ENCODE peak calls at places on chromosomes 7 and 10, in nine cellular contexts. Q, Y, E, D, F, V, C, O and J are unnamed samples.

GRCh38 chr10:131670341-131670740 is 230.5 kb upstream of the PPP2R2D start:
- DNase-seq in Y (no peak), C (no peak), V (no peak), Q (no peak), O (no peak), E (no peak), D (peak; percentile 18), F (no peak), J (no peak)

GRCh38 chr7:25407053-25407452 is 178.8 kb upstream of the NPVF start:
- DNase-seq in O (no peak), D (no peak), F (no peak), V (no peak), Y (no peak), C (no peak), E (no peak), Q (no peak), J (no peak)

GRCh38 chr7:151876899-151877777 is at the start of gene PRKAG2:
- DNase-seq in D (peak; percentile 93), C (peak; percentile 84), Q (peak; percentile 64), V (peak; percentile 75), F (no peak), Y (no peak), O (peak; percentile 80), E (peak; percentile 83), J (peak; percentile 54)

GRCh38 chr10:1116696-1117254 is 60.6 kb downstream of the WDR37 start:
- DNase-seq in Y (no peak), V (no peak), E (no peak), Q (no peak), O (no peak), C (no peak), D (no peak), F (no peak), J (no peak)

GRCh38 chr7:127794135-127794534 is 142.1 kb downstream of the SND1 start:
- DNase-seq in F (no peak), Y (no peak), C (no peak), O (no peak), Q (no peak), V (no peak), D (no peak), E (no peak), J (no peak)

GRCh38 chr7:148232784-148233183 is 357.8 kb upstream of the C7orf33 start:
- DNase-seq in C (no peak), O (no peak), F (no peak), V (no peak), Y (no peak), Q (peak; percentile 44), D (no peak), E (no peak), J (no peak)

GRCh38 chr10:5840314-5841307 is 27.4 kb upstream of the GDI2 start:
- DNase-seq in C (peak; percentile 85), E (no peak), O (peak; percentile 41), F (no peak), V (peak; percentile 28), D (no peak), Y (no peak), Q (peak; percentile 47), J (no peak)

GRCh38 chr10:107800061-107800460 is 635.6 kb upstream of the SORCS1 start:
- DNase-seq in F (no peak), O (no peak), D (no peak), C (no peak), Q (no peak), E (no peak), V (no peak), Y (no peak), J (no peak)

GRCh38 chr10:132918617-132919373 is 23.6 kb downstream of the CFAP46 start:
- DNase-seq in Q (no peak), F (no peak), Y (no peak), E (no peak), D (peak; percentile 76), V (no peak), O (peak; percentile 12), C (no peak), J (no peak)

GRCh38 chr10:99938563-99938962 is 71.2 kb downstream of the DNMBP start:
- DNase-seq in Q (no peak), E (no peak), Y (peak; percentile 72), V (no peak), O (no peak), C (no peak), F (no peak), D (no peak), J (no peak)

GRCh38 chr7:148819697-148820332 is 64.3 kb downstream of the EZH2 start:
- DNase-seq in F (no peak), Q (no peak), D (no peak), Y (peak; percentile 72), C (no peak), E (peak; percentile 33), O (no peak), V (no peak), J (no peak)

GRCh38 chr7:115087437-115087836 is 165.5 kb downstream of the MDFIC start:
- DNase-seq in F (peak; percentile 29), C (no peak), Y (peak; percentile 92), D (no peak), E (peak; percentile 54), Q (peak; percentile 32), O (no peak), V (no peak), J (no peak)

GRCh38 chr10:131825150-131825907 is 75.5 kb upstream of the PPP2R2D start:
- DNase-seq in E (peak; percentile 18), O (no peak), Y (no peak), D (peak; percentile 17), C (peak; percentile 23), Q (no peak), F (no peak), V (no peak), J (no peak)

GRCh38 chr10:79074732-79075131 is 6.0 kb downstream of the ZMIZ1 start:
- DNase-seq in C (peak; percentile 82), E (peak; percentile 56), O (no peak), V (peak; percentile 77), Q (no peak), Y (no peak), D (peak; percentile 83), F (no peak), J (no peak)

GRCh38 chr10:86757110-86757790 is 831 bp downstream of the BMPR1A start:
- DNase-seq in F (peak; percentile 29), V (peak; percentile 46), Y (peak; percentile 65), Q (peak; percentile 48), C (peak; percentile 53), D (no peak), E (peak; percentile 84), O (peak; percentile 25), J (no peak)

GRCh38 chr7:21365866-21366624 is 61.8 kb upstream of the SP4 start:
- DNase-seq in O (no peak), V (no peak), D (no peak), F (peak; percentile 1), C (no peak), Q (no peak), Y (peak; percentile 30), E (no peak), J (no peak)

GRCh38 chr10:90560331-90560730 is 297.5 kb downstream of the HTR7 start:
- DNase-seq in D (no peak), C (no peak), Q (no peak), O (no peak), Y (no peak), E (no peak), V (no peak), F (no peak), J (no peak)

GRCh38 chr7:4774804-4775280 is 581 bp upstream of the AP5Z1 start:
- DNase-seq in V (no peak), C (peak; percentile 67), Q (no peak), O (no peak), E (peak; percentile 63), Y (peak; percentile 75), D (peak; percentile 84), F (peak; percentile 18), J (no peak)

GRCh38 chr10:43313901-43314300 is 47.0 kb upstream of the RASGEF1A start:
- DNase-seq in D (no peak), O (no peak), Q (no peak), C (no peak), Y (no peak), F (no peak), V (no peak), E (no peak), J (no peak)

GRCh38 chr10:24723386-24723787 is 300 bp downstream of the ARHGAP21 start:
- DNase-seq in O (no peak), C (peak; percentile 65), Y (peak; percentile 36), V (peak; percentile 39), F (no peak), E (peak; percentile 48), D (no peak), Q (no peak), J (no peak)

GRCh38 chr10:47165711-47166404 is 134.1 kb upstream of the GDF10 start:
- DNase-seq in C (peak; percentile 70), D (peak; percentile 85), Y (peak; percentile 80), Q (peak; percentile 58), F (no peak), O (peak; percentile 60), E (peak; percentile 39), V (peak; percentile 29), J (no peak)

GRCh38 chr7:92137531-92137930 is 3.3 kb upstream of the CYP51A1 start:
- DNase-seq in D (no peak), E (peak; percentile 10), Q (no peak), V (no peak), F (no peak), O (no peak), C (no peak), Y (no peak), J (no peak)

GRCh38 chr10:122130474-122131110 is 140.5 kb upstream of the BTBD16 start:
- DNase-seq in D (no peak), Q (no peak), C (no peak), F (no peak), Y (peak; percentile 41), O (no peak), E (no peak), V (no peak), J (no peak)
- H3K27ac ChIP-seq in D (no peak overlapping the region), Q (peak overlapping the region; percentile 85), C (no peak overlapping the region), F (no peak overlapping the region), Y (no peak overlapping the region), O (peak overlapping the region; percentile 91), E (no peak overlapping the region), V (peak overlapping the region; percentile 87), J (no peak overlapping the region)

DNA sequence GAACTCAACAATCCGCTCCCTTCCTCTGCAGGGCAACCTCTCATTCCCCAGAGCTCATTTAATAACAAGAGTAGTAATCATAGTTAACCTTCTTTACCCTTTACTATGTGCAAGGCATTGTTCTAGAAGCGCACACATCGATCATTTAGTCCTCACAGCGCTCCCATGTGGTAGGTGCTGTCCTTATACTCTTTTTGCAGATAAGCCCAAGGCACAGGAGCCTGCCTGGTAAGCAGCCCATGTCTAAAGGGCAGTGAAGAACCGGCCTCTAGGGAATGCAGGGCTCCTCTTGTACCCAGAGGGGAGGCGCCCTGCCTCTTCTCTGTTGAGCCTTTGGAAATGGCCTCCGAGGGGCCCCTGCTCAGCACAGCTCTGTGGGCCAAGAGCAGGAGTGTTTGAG is 14.3 kb downstream of the CHST3 start:
- DNase-seq in E (no peak), D (no peak), F (no peak), Q (no peak), Y (no peak), C (no peak), V (no peak), O (no peak), J (no peak)
- TF ChIP-seq CTCF in E (peak; percentile 49), D (no peak), F (no peak), Q (no peak), Y (no peak), C (no peak), V (no peak), O (peak; percentile 26), J (no peak)

GRCh38 chr7:36208997-36209813 is 56.2 kb downstream of the EEPD1 start:
- DNase-seq in Q (no peak), D (no peak), O (no peak), F (no peak), C (no peak), V (no peak), E (no peak), Y (peak; percentile 62), J (no peak)
- H3K4me1 ChIP-seq in Q (peaks cover 59% of the 10 kb centered on the region), D (peaks cover 16% of the 10 kb centered on the region), O (peaks cover 67% of the 10 kb centered on the region), F (peaks cover 14% of the 10 kb centered on the region), C (no peaks in the 10 kb centered on the region), V (peaks cover 9% of the 10 kb centered on the region), E (no peaks in the 10 kb centered on the region), Y (peaks cover 51% of the 10 kb centered on the region), J (peaks cover 20% of the 10 kb centered on the region)

GRCh38 chr7:74215921-74216320 is 6.1 kb downstream of the LAT2 start:
- DNase-seq in E (no peak), Y (no peak), V (no peak), F (no peak), C (no peak), Q (no peak), D (peak; percentile 61), O (no peak), J (no peak)
- H3K27ac ChIP-seq in E (no peak overlapping the region), Y (no peak overlapping the region), V (no peak overlapping the region), F (no peak overlapping the region), C (no peak overlapping the region), Q (no peak overlapping the region), D (peak overlapping the region; percentile 82), O (no peak overlapping the region), J (no peak overlapping the region)